ENCODE peak calls at places on chromosomes 3 and 15, in four cellular contexts. K is uterus; O is OCI-LY7; T is CD4-positive, alpha-beta memory T cell. B is an unnamed sample.

GRCh38 chr15:100891316-100892012 is 11.8 kb downstream of the ALDH1A3 start:
- DNase-seq in K (no peak), O (no peak), T (no peak), B (no peak)

GRCh38 chr15:70078578-70079417 is 18.9 kb downstream of the TLE3 start:
- DNase-seq in K (no peak), O (no peak), T (no peak), B (no peak)

GRCh38 chr3:30353711-30354467 is 252.5 kb upstream of the TGFBR2 start:
- DNase-seq in K (no peak), O (peak; percentile 68), T (peak; percentile 88), B (peak; percentile 75)

GRCh38 chr3:64082917-64083587 is 59.8 kb upstream of the PSMD6 start:
- DNase-seq in K (peak; percentile 32), O (no peak), T (no peak), B (no peak)

GRCh38 chr15:89781891-89782618 is 5.9 kb downstream of the MESP2 start:
- DNase-seq in K (no peak), O (no peak), T (no peak), B (no peak)

GRCh38 chr15:78917888-78918287 is 27.0 kb downstream of the CTSH start:
- DNase-seq in K (no peak), O (no peak), T (no peak), B (no peak)

GRCh38 chr15:50415752-50416404 is 8.3 kb upstream of the USP8 start:
- DNase-seq in K (no peak), O (peak; percentile 9), T (no peak), B (no peak)

GRCh38 chr3:76044601-76045600 is 259.6 kb upstream of the ZNF717 start:
- DNase-seq in K (no peak), O (peak; percentile 27), T (no peak), B (no peak)

GRCh38 chr3:48432411-48433371 is 2.8 kb upstream of the PLXNB1 start:
- DNase-seq in K (peak; percentile 12), O (peak; percentile 21), T (no peak), B (no peak)

GRCh38 chr15:87874896-87875661 is 381.5 kb downstream of the NTRK3 start:
- DNase-seq in K (no peak), O (no peak), T (no peak), B (no peak)

GRCh38 chr3:126029241-126029640 is 54.7 kb downstream of the SLC41A3 start:
- DNase-seq in K (no peak), O (no peak), T (no peak), B (no peak)

GRCh38 chr3:190385835-190386688 is 1.9 kb upstream of the CLDN16 start:
- DNase-seq in K (no peak), O (no peak), T (no peak), B (no peak)

GRCh38 chr3:116524455-116524854 is 79.2 kb upstream of the LSAMP start:
- DNase-seq in K (no peak), O (no peak), T (no peak), B (no peak)

GRCh38 chr15:96262497-96263268 is 67.8 kb upstream of the NR2F2 start:
- DNase-seq in K (no peak), O (no peak), T (no peak), B (no peak)

GRCh38 chr15:38843736-38844590 is 279.3 kb upstream of the RASGRP1 start:
- DNase-seq in K (no peak), O (no peak), T (no peak), B (no peak)

GRCh38 chr3:45640091-45640507 is 45.5 kb downstream of the LIMD1 start:
- DNase-seq in K (no peak), O (no peak), T (no peak), B (no peak)

GRCh38 chr15:65740148-65740547 is 51.9 kb downstream of the DENND4A start:
- DNase-seq in K (no peak), O (no peak), T (no peak), B (no peak)

GRCh38 chr15:66285462-66286280 is 7.7 kb upstream of the DIS3L start:
- DNase-seq in K (no peak), O (no peak), T (no peak), B (no peak)

DNA sequence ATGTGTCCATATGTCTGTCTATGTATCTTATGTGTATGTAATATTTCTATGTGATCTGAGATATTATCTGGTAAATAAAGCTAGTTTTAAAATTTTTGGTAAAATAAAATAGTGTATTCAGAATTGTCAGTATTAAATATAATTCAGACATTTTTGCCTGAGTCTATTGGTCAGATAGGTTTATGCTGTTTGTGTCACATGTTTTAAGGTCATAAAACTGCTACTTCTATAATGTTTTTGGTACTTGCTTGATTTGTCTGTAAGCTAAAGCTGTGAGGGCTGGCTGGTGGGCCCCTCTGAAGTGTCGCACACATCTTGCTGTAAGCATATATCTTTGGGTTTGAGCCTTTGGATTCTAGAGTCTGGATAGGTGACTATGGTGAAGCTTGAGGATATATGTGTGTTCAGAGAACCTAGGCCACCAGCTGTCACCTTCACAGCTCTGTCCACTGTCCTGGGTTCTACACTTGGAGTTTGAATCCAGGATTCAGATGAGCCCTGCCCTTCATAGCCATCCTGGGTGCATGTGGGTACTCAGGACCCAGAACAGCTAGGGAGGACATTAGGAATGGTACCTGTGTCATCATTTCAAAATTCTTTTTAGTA is 71.8 kb upstream of the STRIT1 start:
- DNase-seq in K (no peak), O (no peak), T (no peak), B (no peak)
- H3K4me1 ChIP-seq in K (no peaks in the 10 kb centered on the region), O (peaks cover 22% of the 10 kb centered on the region), T (no peaks in the 10 kb centered on the region), B (no peaks in the 10 kb centered on the region)

DNA sequence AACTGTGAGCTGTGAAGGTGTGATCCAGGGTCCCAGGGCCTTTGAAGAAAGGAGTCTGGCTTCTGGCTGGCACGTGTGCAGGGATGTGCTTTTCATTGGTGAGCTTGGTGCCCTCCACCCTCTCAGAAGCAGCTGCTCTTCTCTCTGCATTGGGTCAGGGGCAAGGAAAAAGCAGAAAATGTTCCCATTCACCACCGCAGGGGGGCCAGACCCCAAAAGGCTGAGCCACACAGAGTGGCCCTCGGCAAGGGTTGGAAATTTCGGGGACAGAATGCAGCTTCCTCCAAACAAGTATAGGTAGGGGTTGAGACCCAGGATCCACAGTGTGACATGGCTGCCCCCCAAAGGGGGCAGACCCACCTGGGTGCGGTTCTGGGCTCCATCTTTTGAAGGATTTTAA is 2.5 kb downstream of the CSK start:
- DNase-seq in K (no peak), O (peak; percentile 61), T (no peak), B (no peak)
- H3K4me1 ChIP-seq in K (peaks cover 32% of the 10 kb centered on the region), O (peaks cover 72% of the 10 kb centered on the region), T (peaks cover 80% of the 10 kb centered on the region), B (peaks cover 68% of the 10 kb centered on the region)

DNA sequence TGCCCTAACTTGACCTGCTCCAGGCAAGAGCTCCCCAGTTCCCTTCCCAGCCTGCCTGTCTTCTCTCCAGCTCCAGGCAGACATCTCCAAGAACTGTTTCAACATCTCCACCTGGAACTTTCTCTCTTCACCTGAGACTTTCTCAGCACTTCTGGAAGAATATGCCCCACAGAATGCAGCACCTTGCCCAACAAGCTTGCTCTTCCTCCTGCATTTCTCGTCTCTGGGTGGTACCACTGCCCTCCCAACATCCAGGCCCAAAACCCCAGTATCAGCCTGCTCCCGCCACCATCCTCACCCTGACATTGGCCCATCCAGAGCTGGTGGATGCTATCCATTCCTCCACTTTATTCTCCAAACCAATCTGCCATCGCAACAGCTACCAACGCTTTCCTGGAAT is 8.8 kb downstream of the RFTN1 start:
- DNase-seq in K (no peak), O (no peak), T (no peak), B (no peak)
- H3K4me1 ChIP-seq in K (no peaks in the 10 kb centered on the region), O (peaks cover 95% of the 10 kb centered on the region), T (peaks cover 33% of the 10 kb centered on the region), B (peaks cover 31% of the 10 kb centered on the region)

DNA sequence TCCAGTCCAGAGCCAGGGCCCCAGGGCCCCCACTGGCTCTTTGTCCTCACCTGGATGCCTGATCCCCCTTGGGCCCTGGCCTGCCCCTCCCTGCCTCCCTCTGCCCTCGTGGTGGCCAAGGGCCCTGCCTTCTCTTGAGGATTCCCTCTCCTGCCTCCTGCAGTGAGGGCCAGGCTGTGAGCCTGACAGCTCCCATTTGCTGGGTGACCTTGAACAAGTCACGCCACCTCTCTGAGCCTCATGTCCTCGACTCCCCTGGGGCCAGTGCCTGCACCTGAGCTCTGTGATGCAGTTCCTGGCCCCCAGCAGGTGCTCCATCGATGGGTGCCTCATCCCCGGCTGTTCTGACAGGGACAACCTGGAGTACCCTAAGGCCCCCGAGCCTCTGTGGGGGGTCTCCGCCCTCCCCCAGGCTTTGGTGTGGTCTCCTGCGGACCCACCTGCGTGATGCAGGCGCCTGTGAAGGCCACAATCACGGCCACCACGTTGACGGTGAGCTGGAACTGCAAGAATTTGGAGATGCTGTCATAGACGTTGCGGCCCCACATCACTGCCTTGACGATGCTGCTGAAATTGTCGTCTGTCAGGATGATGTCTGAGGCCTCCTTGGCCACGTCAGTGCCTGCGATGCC is 24.1 kb upstream of the SEC13 start:
- DNase-seq in K (no peak), O (no peak), T (no peak), B (no peak)
- H3K4me1 ChIP-seq in K (no peaks in the 10 kb centered on the region), O (peaks cover 14% of the 10 kb centered on the region), T (no peaks in the 10 kb centered on the region), B (no peaks in the 10 kb centered on the region)

GRCh38 chr15:62498711-62499110 is 333.6 kb upstream of the C2CD4B start:
- DNase-seq in K (no peak), O (no peak), T (no peak), B (no peak)

GRCh38 chr15:62495670-62496328 is 330.7 kb upstream of the C2CD4B start:
- DNase-seq in K (peak; percentile 73), O (no peak), T (no peak), B (no peak)

GRCh38 chr15:62500325-62500724 is 335.2 kb upstream of the C2CD4B start:
- DNase-seq in K (no peak), O (no peak), T (no peak), B (no peak)

GRCh38 chr15:62494144-62494543 is 329.1 kb upstream of the C2CD4B start:
- DNase-seq in K (no peak), O (no peak), T (no peak), B (no peak)

GRCh38 chr15:62497356-62497755 is 332.3 kb upstream of the C2CD4B start:
- DNase-seq in K (no peak), O (no peak), T (no peak), B (no peak)
- H3K4me1 ChIP-seq in K (no peaks in the 10 kb centered on the region), O (no peaks in the 10 kb centered on the region), T (no peaks in the 10 kb centered on the region), B (no peaks in the 10 kb centered on the region)

B was measured in CD8-positive, alpha-beta T cell.